ENCODE peak calls at places on chromosomes 3 and 15, in five cellular contexts. One of them, this sample, is unnamed.

GRCh38 chr3:9884555-9885165 is 4.6 kb upstream of the CIDEC start:
- DNase-seq in CD8-positive, alpha-beta memory T cell: no peak
- DNase-seq in pancreas: no peak
- DNase-seq in esophagus squamous epithelium: no peak
- DNase-seq in Peyer's patch: no peak
- DNase-seq in this sample: peak; percentile 84

GRCh38 chr3:60954049-60954448 is 297.2 kb downstream of the FHIT start:
- DNase-seq in esophagus squamous epithelium: no peak
- DNase-seq in pancreas: no peak
- DNase-seq in Peyer's patch: no peak
- DNase-seq in CD8-positive, alpha-beta memory T cell: no peak
- DNase-seq in this sample: no peak

GRCh38 chr3:71104090-71104489 is 479.4 kb downstream of the FOXP1 start:
- DNase-seq in Peyer's patch: no peak
- DNase-seq in esophagus squamous epithelium: no peak
- DNase-seq in CD8-positive, alpha-beta memory T cell: no peak
- DNase-seq in pancreas: no peak
- DNase-seq in this sample: no peak

GRCh38 chr3:194773216-194773615 is 87.5 kb downstream of the FAM43A start:
- DNase-seq in Peyer's patch: no peak
- DNase-seq in esophagus squamous epithelium: no peak
- DNase-seq in pancreas: no peak
- DNase-seq in CD8-positive, alpha-beta memory T cell: no peak
- DNase-seq in this sample: no peak

GRCh38 chr3:159045279-159045678 is 243.4 kb downstream of the MFSD1 start:
- DNase-seq in esophagus squamous epithelium: no peak
- DNase-seq in CD8-positive, alpha-beta memory T cell: no peak
- DNase-seq in pancreas: no peak
- DNase-seq in Peyer's patch: no peak
- DNase-seq in this sample: no peak

GRCh38 chr3:8739757-8740508 is 6.3 kb downstream of the CAV3 start:
- DNase-seq in pancreas: no peak
- DNase-seq in esophagus squamous epithelium: no peak
- DNase-seq in Peyer's patch: no peak
- DNase-seq in CD8-positive, alpha-beta memory T cell: no peak
- DNase-seq in this sample: no peak

GRCh38 chr15:38213392-38213791 is 39.2 kb upstream of the SPRED1 start:
- DNase-seq in esophagus squamous epithelium: no peak
- DNase-seq in pancreas: no peak
- DNase-seq in Peyer's patch: no peak
- DNase-seq in CD8-positive, alpha-beta memory T cell: no peak
- DNase-seq in this sample: no peak

GRCh38 chr15:98518823-98519561 is 129.3 kb upstream of the IGF1R start:
- DNase-seq in esophagus squamous epithelium: no peak
- DNase-seq in Peyer's patch: no peak
- DNase-seq in pancreas: peak; percentile 42
- DNase-seq in CD8-positive, alpha-beta memory T cell: no peak
- DNase-seq in this sample: peak; percentile 91

GRCh38 chr3:126209741-126210140 is 29.4 kb upstream of the ALDH1L1 start:
- DNase-seq in esophagus squamous epithelium: no peak
- DNase-seq in pancreas: no peak
- DNase-seq in CD8-positive, alpha-beta memory T cell: no peak
- DNase-seq in Peyer's patch: no peak
- DNase-seq in this sample: no peak

GRCh38 chr3:126205717-126206655 is 25.6 kb upstream of the ALDH1L1 start:
- DNase-seq in esophagus squamous epithelium: no peak
- DNase-seq in pancreas: no peak
- DNase-seq in CD8-positive, alpha-beta memory T cell: no peak
- DNase-seq in Peyer's patch: no peak
- DNase-seq in this sample: no peak

GRCh38 chr3:126208182-126208581 is 27.8 kb upstream of the ALDH1L1 start:
- DNase-seq in CD8-positive, alpha-beta memory T cell: no peak
- DNase-seq in pancreas: no peak
- DNase-seq in esophagus squamous epithelium: no peak
- DNase-seq in Peyer's patch: no peak
- DNase-seq in this sample: no peak

GRCh38 chr3:126207166-126207565 is 26.8 kb upstream of the ALDH1L1 start:
- DNase-seq in CD8-positive, alpha-beta memory T cell: no peak
- DNase-seq in esophagus squamous epithelium: no peak
- DNase-seq in pancreas: no peak
- DNase-seq in Peyer's patch: no peak
- DNase-seq in this sample: no peak

GRCh38 chr3:126208618-126209256 is 28.4 kb upstream of the ALDH1L1 start:
- DNase-seq in CD8-positive, alpha-beta memory T cell: no peak
- DNase-seq in pancreas: peak; percentile 96
- DNase-seq in esophagus squamous epithelium: no peak
- DNase-seq in Peyer's patch: no peak
- DNase-seq in this sample: peak; percentile 54
- H3K36me3 ChIP-seq in CD8-positive, alpha-beta memory T cell: no peaks in the 10 kb centered on the region
- H3K36me3 ChIP-seq in pancreas: no peaks in the 10 kb centered on the region
- H3K36me3 ChIP-seq in esophagus squamous epithelium: no peaks in the 10 kb centered on the region
- H3K36me3 ChIP-seq in Peyer's patch: no peaks in the 10 kb centered on the region
- H3K36me3 ChIP-seq in this sample: no peaks in the 10 kb centered on the region

DNA sequence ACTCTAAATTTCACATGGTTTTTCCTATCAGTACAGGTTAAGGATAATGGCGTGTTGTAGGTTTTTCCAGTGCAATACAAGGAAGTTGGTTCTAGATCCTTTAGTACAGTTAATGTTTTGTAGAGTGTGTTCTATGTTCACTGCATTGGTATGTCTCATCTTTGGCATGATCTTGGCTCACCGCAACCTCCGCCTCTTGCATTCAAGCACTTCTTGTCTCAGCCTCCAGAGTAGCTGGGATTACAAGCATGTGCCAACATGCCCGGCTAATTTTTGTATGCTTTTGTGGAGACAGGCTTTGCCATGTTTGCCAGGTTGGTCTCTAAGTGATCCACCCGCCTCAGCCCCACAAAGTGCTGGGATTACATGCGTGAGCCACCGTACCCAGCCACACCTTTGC is 30.4 kb downstream of the SNRPN start:
- DNase-seq in Peyer's patch: no peak
- DNase-seq in pancreas: no peak
- DNase-seq in esophagus squamous epithelium: no peak
- DNase-seq in CD8-positive, alpha-beta memory T cell: no peak
- DNase-seq in this sample: no peak
- H3K9me3 ChIP-seq in Peyer's patch: no peaks in the 10 kb centered on the region
- H3K9me3 ChIP-seq in pancreas: no peaks in the 10 kb centered on the region
- H3K9me3 ChIP-seq in esophagus squamous epithelium: peaks cover 83% of the 10 kb centered on the region
- H3K9me3 ChIP-seq in CD8-positive, alpha-beta memory T cell: peaks cover 11% of the 10 kb centered on the region
- H3K9me3 ChIP-seq in this sample: no peaks in the 10 kb centered on the region

GRCh38 chr3:197856199-197856816 is 65.3 kb downstream of the LRCH3 start:
- DNase-seq in CD8-positive, alpha-beta memory T cell: no peak
- DNase-seq in Peyer's patch: no peak
- DNase-seq in pancreas: no peak
- DNase-seq in esophagus squamous epithelium: no peak
- DNase-seq in this sample: no peak
- H3K36me3 ChIP-seq in CD8-positive, alpha-beta memory T cell: peaks cover 28% of the 10 kb centered on the region
- H3K36me3 ChIP-seq in Peyer's patch: no peaks in the 10 kb centered on the region
- H3K36me3 ChIP-seq in pancreas: no peaks in the 10 kb centered on the region
- H3K36me3 ChIP-seq in esophagus squamous epithelium: peaks cover 5% of the 10 kb centered on the region
- H3K36me3 ChIP-seq in this sample: peaks cover 5% of the 10 kb centered on the region

GRCh38 chr3:44506961-44507360 is 29.5 kb upstream of the ZNF445 start:
- DNase-seq in CD8-positive, alpha-beta memory T cell: no peak
- DNase-seq in esophagus squamous epithelium: no peak
- DNase-seq in pancreas: no peak
- DNase-seq in Peyer's patch: no peak
- DNase-seq in this sample: no peak

GRCh38 chr3:44499149-44499898 is 21.9 kb upstream of the ZNF445 start:
- DNase-seq in esophagus squamous epithelium: no peak
- DNase-seq in CD8-positive, alpha-beta memory T cell: no peak
- DNase-seq in pancreas: no peak
- DNase-seq in Peyer's patch: no peak
- DNase-seq in this sample: no peak

GRCh38 chr3:44506556-44506955 is 29.1 kb upstream of the ZNF445 start:
- DNase-seq in Peyer's patch: no peak
- DNase-seq in esophagus squamous epithelium: no peak
- DNase-seq in pancreas: no peak
- DNase-seq in CD8-positive, alpha-beta memory T cell: no peak
- DNase-seq in this sample: no peak

GRCh38 chr3:44504566-44504965 is 27.1 kb upstream of the ZNF445 start:
- DNase-seq in esophagus squamous epithelium: no peak
- DNase-seq in CD8-positive, alpha-beta memory T cell: no peak
- DNase-seq in pancreas: no peak
- DNase-seq in Peyer's patch: no peak
- DNase-seq in this sample: no peak

DNA sequence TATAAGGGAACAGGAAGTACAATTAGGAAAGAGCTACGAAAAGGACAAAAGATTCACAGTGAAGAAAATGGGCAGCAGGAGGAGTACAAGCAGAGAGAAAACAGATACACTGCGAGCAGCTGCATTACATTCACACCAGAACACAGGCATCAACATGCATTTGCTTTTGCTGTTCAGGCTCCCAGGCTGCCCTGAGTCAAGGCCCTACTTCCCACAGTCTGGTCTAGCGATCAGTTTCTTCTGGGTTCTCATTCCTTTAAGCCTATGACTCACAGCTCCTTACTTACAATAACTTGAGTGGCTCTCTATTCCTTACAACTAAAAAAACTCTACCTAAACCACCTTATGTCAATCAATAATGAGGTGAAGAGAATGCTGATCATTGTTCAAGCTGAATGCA is 24.5 kb upstream of the ZNF445 start:
- DNase-seq in Peyer's patch: no peak
- DNase-seq in pancreas: no peak
- DNase-seq in CD8-positive, alpha-beta memory T cell: no peak
- DNase-seq in esophagus squamous epithelium: no peak
- DNase-seq in this sample: no peak
- H3K9me3 ChIP-seq in Peyer's patch: no peaks in the 10 kb centered on the region
- H3K9me3 ChIP-seq in pancreas: no peaks in the 10 kb centered on the region
- H3K9me3 ChIP-seq in CD8-positive, alpha-beta memory T cell: peaks cover 32% of the 10 kb centered on the region
- H3K9me3 ChIP-seq in esophagus squamous epithelium: peaks cover 61% of the 10 kb centered on the region
- H3K9me3 ChIP-seq in this sample: peaks cover 26% of the 10 kb centered on the region

GRCh38 chr15:65263313-65263712 is 23.4 kb downstream of the PARP16 start:
- DNase-seq in pancreas: no peak
- DNase-seq in esophagus squamous epithelium: no peak
- DNase-seq in CD8-positive, alpha-beta memory T cell: no peak
- DNase-seq in Peyer's patch: no peak
- DNase-seq in this sample: no peak
- H3K36me3 ChIP-seq in pancreas: no peaks in the 10 kb centered on the region
- H3K36me3 ChIP-seq in esophagus squamous epithelium: peaks cover 8% of the 10 kb centered on the region
- H3K36me3 ChIP-seq in CD8-positive, alpha-beta memory T cell: peaks cover 34% of the 10 kb centered on the region
- H3K36me3 ChIP-seq in Peyer's patch: no peaks in the 10 kb centered on the region
- H3K36me3 ChIP-seq in this sample: no peaks in the 10 kb centered on the region

GRCh38 chr15:26311710-26312236 is 448.6 kb upstream of the ATP10A start:
- DNase-seq in esophagus squamous epithelium: no peak
- DNase-seq in pancreas: no peak
- DNase-seq in CD8-positive, alpha-beta memory T cell: no peak
- DNase-seq in Peyer's patch: no peak
- DNase-seq in this sample: no peak
- H3K9me3 ChIP-seq in esophagus squamous epithelium: no peaks in the 10 kb centered on the region
- H3K9me3 ChIP-seq in pancreas: no peaks in the 10 kb centered on the region
- H3K9me3 ChIP-seq in CD8-positive, alpha-beta memory T cell: no peaks in the 10 kb centered on the region
- H3K9me3 ChIP-seq in Peyer's patch: no peaks in the 10 kb centered on the region
- H3K9me3 ChIP-seq in this sample: no peaks in the 10 kb centered on the region

GRCh38 chr3:121637922-121638321 is 22.8 kb downstream of the HCLS1 start:
- DNase-seq in CD8-positive, alpha-beta memory T cell: no peak
- DNase-seq in pancreas: no peak
- DNase-seq in esophagus squamous epithelium: no peak
- DNase-seq in Peyer's patch: no peak
- DNase-seq in this sample: no peak
- H3K36me3 ChIP-seq in CD8-positive, alpha-beta memory T cell: peaks cover 75% of the 10 kb centered on the region
- H3K36me3 ChIP-seq in pancreas: no peaks in the 10 kb centered on the region
- H3K36me3 ChIP-seq in esophagus squamous epithelium: no peaks in the 10 kb centered on the region
- H3K36me3 ChIP-seq in Peyer's patch: no peaks in the 10 kb centered on the region
- H3K36me3 ChIP-seq in this sample: no peaks in the 10 kb centered on the region

GRCh38 chr15:20358781-20359414 is 182.7 kb downstream of the GOLGA6L6 start:
- DNase-seq in pancreas: no peak
- DNase-seq in esophagus squamous epithelium: no peak
- DNase-seq in CD8-positive, alpha-beta memory T cell: no peak
- DNase-seq in Peyer's patch: no peak
- DNase-seq in this sample: no peak
- H3K9me3 ChIP-seq in pancreas: no peaks in the 10 kb centered on the region
- H3K9me3 ChIP-seq in esophagus squamous epithelium: peaks cover 5% of the 10 kb centered on the region
- H3K9me3 ChIP-seq in CD8-positive, alpha-beta memory T cell: no peaks in the 10 kb centered on the region
- H3K9me3 ChIP-seq in Peyer's patch: no peaks in the 10 kb centered on the region
- H3K9me3 ChIP-seq in this sample: peaks cover 34% of the 10 kb centered on the region

This sample was measured in hepatocyte.